ENCODE peak calls at places on chromosomes 16 and 17, in five cellular contexts. X is T-cell, Z is GM23338, R is naive B cell, K is left cardiac atrium. T is an unnamed sample.
A peak's percentile ranks its signal among the peaks of the same experiment; 100 is the strongest.

GRCh38 chr16:85704900-85705846 is 16.4 kb upstream of the GINS2 start:
- ATAC-seq in R (no peak), K (no peak), Z (no peak), X (no peak), T (no peak)

GRCh38 chr16:51994597-51994996 is 552.3 kb downstream of the TOX3 start:
- ATAC-seq in R (no peak), Z (no peak), X (no peak), K (no peak), T (peak; percentile 89)

GRCh38 chr17:31307640-31308039 is 6.2 kb downstream of the EVI2B start:
- ATAC-seq in Z (no peak), R (no peak), X (no peak), K (no peak), T (no peak)

GRCh38 chr17:75927286-75927922 is 13.4 kb downstream of the FBF1 start:
- ATAC-seq in K (no peak), Z (peak; percentile 94), R (no peak), X (no peak), T (peak; percentile 93)

GRCh38 chr17:19378416-19379293 is at the start of gene MAPK7:
- ATAC-seq in R (peak; percentile 4), Z (peak; percentile 44), X (peak; percentile 10), K (no peak), T (peak; percentile 12)

GRCh38 chr17:48570325-48571023 is 7.7 kb downstream of the HOXB4 start:
- ATAC-seq in Z (peak; percentile 32), X (no peak), K (no peak), R (no peak), T (no peak)

GRCh38 chr16:86740817-86741799 is 162.8 kb downstream of the FOXL1 start:
- ATAC-seq in X (no peak), K (peak; percentile 90), R (no peak), Z (peak; percentile 91), T (peak; percentile 41)

GRCh38 chr17:49817993-49818392 is 29.5 kb downstream of the KAT7 start:
- ATAC-seq in R (no peak), K (peak; percentile 65), Z (no peak), X (peak; percentile 99), T (no peak)

GRCh38 chr16:74868501-74868900 is 93.9 kb upstream of the FA2H start:
- ATAC-seq in K (no peak), Z (no peak), X (peak; percentile 63), R (no peak), T (peak; percentile 71)

GRCh38 chr16:27860091-27860490 is 203.4 kb downstream of the GSG1L start:
- ATAC-seq in K (no peak), X (no peak), Z (no peak), R (no peak), T (no peak)

GRCh38 chr17:45299311-45299710 is 17.5 kb downstream of the MAP3K14 start:
- ATAC-seq in R (no peak), X (no peak), K (peak; percentile 36), Z (peak; percentile 49), T (no peak)

GRCh38 chr16:11506816-11507305 is 79.9 kb downstream of the LITAF start:
- ATAC-seq in K (no peak), X (no peak), R (peak; percentile 88), Z (no peak), T (no peak)

GRCh38 chr16:87570938-87571867 is 31.1 kb upstream of the JPH3 start:
- ATAC-seq in R (no peak), X (no peak), K (peak; percentile 95), Z (peak; percentile 68), T (peak; percentile 65)

GRCh38 chr16:56603589-56603988 is 4.8 kb upstream of the MT2A start:
- ATAC-seq in K (peak; percentile 8), R (no peak), X (no peak), Z (peak; percentile 36), T (no peak)

GRCh38 chr17:6711081-6711674 is 2.0 kb downstream of the SLC13A5 start:
- ATAC-seq in X (no peak), R (no peak), K (peak; percentile 69), Z (no peak), T (peak; percentile 83)

GRCh38 chr16:2532494-2533141 is 1.4 kb upstream of the CEMP1 start:
- ATAC-seq in R (peak; percentile 30), K (peak; percentile 13), Z (peak; percentile 53), X (peak; percentile 25), T (peak; percentile 43)

GRCh38 chr16:17377360-17378324 is 93.1 kb downstream of the XYLT1 start:
- ATAC-seq in Z (peak; percentile 44), K (peak; percentile 78), X (no peak), R (peak; percentile 91), T (peak; percentile 26)

GRCh38 chr16:4090476-4090875 is 25.8 kb downstream of the ADCY9 start:
- ATAC-seq in K (peak; percentile 87), X (no peak), R (no peak), Z (peak; percentile 23), T (no peak)

GRCh38 chr16:27113341-27113841 is 46.7 kb downstream of the C16orf82 start:
- ATAC-seq in R (peak; percentile 95), Z (no peak), X (no peak), K (no peak), T (peak; percentile 35)

GRCh38 chr17:17985555-17985954 is 12.9 kb downstream of the DRC3 start:
- ATAC-seq in R (no peak), X (no peak), K (no peak), Z (peak; percentile 70), T (no peak)

GRCh38 chr16:67786491-67786890 is 19.9 kb downstream of the RANBP10 start:
- ATAC-seq in Z (no peak), K (no peak), X (no peak), R (no peak), T (no peak)

GRCh38 chr16:457732-458400 is 32.4 kb downstream of the RAB11FIP3 start:
- ATAC-seq in X (no peak), R (no peak), K (no peak), Z (peak; percentile 72), T (no peak)

GRCh38 chr16:55406651-55407050 is 72.3 kb upstream of the MMP2 start:
- ATAC-seq in X (no peak), K (no peak), R (no peak), Z (no peak), T (no peak)

GRCh38 chr17:21094298-21094704 is 32.5 kb upstream of the DHRS7B start:
- ATAC-seq in Z (no peak), X (no peak), R (no peak), K (no peak), T (no peak)

GRCh38 chr16:53829186-53829747 is 125.3 kb downstream of the FTO start:
- ATAC-seq in Z (no peak), R (no peak), K (no peak), X (no peak), T (no peak)

GRCh38 chr16:28501258-28502232 is 5.1 kb downstream of the IL27 start:
- ATAC-seq in K (no peak), X (no peak), R (no peak), Z (no peak), T (no peak)

GRCh38 chr17:27105636-27106035 is 188.3 kb upstream of the WSB1 start:
- ATAC-seq in Z (no peak), R (no peak), K (no peak), X (no peak), T (no peak)

GRCh38 chr16:47096297-47096696 is 47.4 kb downstream of the NETO2 start:
- ATAC-seq in R (no peak), Z (no peak), X (no peak), K (no peak), T (no peak)

GRCh38 chr17:21452377-21453143 is 76.4 kb downstream of the KCNJ12 start:
- ATAC-seq in Z (peak; percentile 70), R (peak; percentile 37), K (peak; percentile 76), X (no peak), T (peak; percentile 36)

GRCh38 chr17:55601874-55602364 is 90.7 kb upstream of the SMIM36 start:
- ATAC-seq in Z (peak; percentile 100), R (no peak), K (no peak), X (no peak), T (no peak)

GRCh38 chr17:78144736-78145641 is 1.2 kb upstream of the C17orf99 start:
- ATAC-seq in Z (no peak), R (no peak), K (peak; percentile 69), X (no peak), T (no peak)

GRCh38 chr16:50705436-50706110 is 12.2 kb downstream of the NOD2 start:
- ATAC-seq in Z (no peak), X (no peak), R (no peak), K (no peak), T (no peak)

GRCh38 chr17:42518046-42518754 is 17.8 kb upstream of the NAGLU start:
- ATAC-seq in Z (no peak), X (no peak), R (no peak), K (peak; percentile 48), T (peak; percentile 82)

GRCh38 chr17:79362086-79362995 is 248.5 kb downstream of the RBFOX3 start:
- ATAC-seq in X (no peak), K (no peak), Z (peak; percentile 48), R (no peak), T (no peak)

GRCh38 chr17:19369846-19370492 is 7.4 kb upstream of the B9D1 start:
- ATAC-seq in K (no peak), X (peak; percentile 46), R (peak; percentile 65), Z (no peak), T (peak; percentile 84)

GRCh38 chr16:72787130-72787518 is 260.8 kb downstream of the ZFHX3 start:
- ATAC-seq in X (no peak), R (no peak), Z (peak; percentile 12), K (peak; percentile 7), T (no peak)